ENCODE peak calls at places on chromosomes 4 and X, in six cellular contexts. Z is endothelial cell, J is activated gamma-delta T cell treated with Interleukin-2 at 50 U/mL for 16 hours, W is cerebellum, Y is upper lobe of right lung, Q is amniotic stem cell. E is an unnamed sample.

GRCh38 chrX:13763489-13763888 is 28.9 kb downstream of the OFD1 start:
- DNase-seq in Z (no peak), J (no peak), W (no peak), Y (no peak), Q (no peak), E (no peak)

GRCh38 chr4:101064541-101065180 is 282.7 kb downstream of the PPP3CA start:
- DNase-seq in Z (no peak), J (no peak), W (peak; percentile 33), Y (no peak), Q (no peak), E (no peak)

GRCh38 chr4:110589297-110589696 is 33.6 kb downstream of the PITX2 start:
- DNase-seq in Z (no peak), J (no peak), W (no peak), Y (no peak), Q (no peak), E (no peak)

GRCh38 chr4:2253160-2254084 is 8.5 kb downstream of the MXD4 start:
- DNase-seq in Z (no peak), J (no peak), W (no peak), Y (peak; percentile 52), Q (no peak), E (no peak)

GRCh38 chr4:70627620-70628019 is 924 bp upstream of the ENAM start:
- DNase-seq in Z (no peak), J (no peak), W (no peak), Y (no peak), Q (no peak), E (no peak)

GRCh38 chr4:5928241-5928640 is 35.4 kb upstream of the CRMP1 start:
- DNase-seq in Z (no peak), J (no peak), W (no peak), Y (no peak), Q (no peak), E (no peak)

GRCh38 chrX:39850630-39851152 is 247.1 kb downstream of the BCOR start:
- DNase-seq in Z (no peak), J (peak; percentile 11), W (no peak), Y (no peak), Q (no peak), E (peak; percentile 92)

GRCh38 chrX:79161655-79162054 is 17.2 kb downstream of the GPR174 start:
- DNase-seq in Z (no peak), J (peak; percentile 43), W (no peak), Y (no peak), Q (no peak), E (peak; percentile 2)

GRCh38 chr4:2070421-2071251 is 11.5 kb downstream of the NAT8L start:
- DNase-seq in Z (no peak), J (no peak), W (no peak), Y (peak; percentile 50), Q (no peak), E (no peak)

GRCh38 chr4:900721-901120 is 31.4 kb downstream of the GAK start:
- DNase-seq in Z (no peak), J (no peak), W (no peak), Y (no peak), Q (no peak), E (no peak)

GRCh38 chr4:102778720-102779119 is 18.0 kb upstream of the MANBA start:
- DNase-seq in Z (no peak), J (no peak), W (no peak), Y (no peak), Q (no peak), E (no peak)

E was measured in NB4.